ENCODE peak calls at places on chromosomes 3 and 15, in six cellular contexts. H is neural crest cell, A is body of pancreas, P is BJ, M is colonic mucosa, O is fibroblast of pulmonary artery. U is an unnamed sample.

GRCh38 chr15:38176155-38176554 is 76.5 kb upstream of the SPRED1 start:
- DNase-seq in O (peak; percentile 77), M (no peak), A (no peak), P (no peak), H (no peak), U (peak; percentile 27)

GRCh38 chr15:33402640-33403039 is 91.9 kb downstream of the RYR3 start:
- DNase-seq in A (no peak), H (no peak), P (no peak), M (no peak), O (no peak), U (no peak)

GRCh38 chr3:194908972-194909371 is 223.3 kb downstream of the FAM43A start:
- DNase-seq in A (no peak), M (no peak), O (no peak), H (no peak), P (no peak), U (no peak)

GRCh38 chr15:30992465-30992864 is 1.0 kb upstream of the MTMR10 start:
- DNase-seq in H (no peak), P (no peak), A (no peak), M (no peak), O (no peak), U (no peak)

GRCh38 chr15:96551196-96551595 is 220.7 kb downstream of the NR2F2 start:
- DNase-seq in M (no peak), P (no peak), O (no peak), A (no peak), H (no peak), U (no peak)

GRCh38 chr15:20358066-20358780 is 183.4 kb downstream of the GOLGA6L6 start:
- DNase-seq in O (no peak), A (no peak), M (no peak), P (no peak), H (no peak), U (no peak)

GRCh38 chr15:41394924-41395323 is 7.4 kb downstream of the NDUFAF1 start:
- DNase-seq in A (no peak), P (no peak), O (no peak), H (no peak), M (no peak), U (peak; percentile 49)

GRCh38 chr3:30516238-30516637 is 90.2 kb upstream of the TGFBR2 start:
- DNase-seq in H (no peak), O (peak; percentile 62), P (no peak), A (no peak), M (no peak), U (peak; percentile 88)

GRCh38 chr15:84620626-84621025 is 19.8 kb downstream of the ZSCAN2 start:
- DNase-seq in P (no peak), M (no peak), O (no peak), H (no peak), A (no peak), U (no peak)

GRCh38 chr3:11382146-11382545 is 109.9 kb downstream of the ATG7 start:
- DNase-seq in P (no peak), O (no peak), H (no peak), M (no peak), A (no peak), U (no peak)

GRCh38 chr15:93610944-93611343 is 521.9 kb upstream of the RGMA start:
- DNase-seq in H (no peak), O (no peak), P (no peak), A (no peak), M (no peak), U (no peak)

GRCh38 chr15:34892963-34893591 is 76.5 kb downstream of the AQR start:
- DNase-seq in P (no peak), A (no peak), O (no peak), M (no peak), H (no peak), U (no peak)

GRCh38 chr3:70829101-70829500 is 516.7 kb upstream of the MDFIC2 start:
- DNase-seq in A (no peak), O (peak; percentile 89), P (no peak), M (no peak), H (no peak), U (peak; percentile 75)

GRCh38 chr15:99384992-99385669 is 133.8 kb downstream of the LRRC28 start:
- DNase-seq in O (no peak), H (no peak), M (no peak), A (no peak), P (no peak), U (no peak)

GRCh38 chr3:178393833-178394232 is 142.4 kb upstream of the KCNMB2 start:
- DNase-seq in M (no peak), A (no peak), O (peak; percentile 83), P (peak; percentile 35), H (no peak), U (peak; percentile 77)

GRCh38 chr3:16936233-16936632 is 51.5 kb downstream of the PLCL2 start:
- DNase-seq in P (no peak), A (no peak), H (no peak), O (no peak), M (no peak), U (no peak)

GRCh38 chr3:377158-377561 is 180.6 kb downstream of the CHL1 start:
- DNase-seq in A (no peak), H (no peak), M (no peak), P (no peak), O (peak; percentile 18), U (peak; percentile 11)

GRCh38 chr15:52528465-52529288 is at the start of gene MYO5A:
- DNase-seq in H (peak; percentile 68), P (no peak), O (peak; percentile 69), M (peak; percentile 60), A (peak; percentile 63), U (peak; percentile 76)

GRCh38 chr3:171602072-171602471 is 141.9 kb upstream of the TNIK start:
- DNase-seq in A (no peak), M (no peak), O (no peak), P (no peak), H (no peak), U (no peak)

GRCh38 chr3:194030372-194030771 is 105.6 kb upstream of the HES1 start:
- DNase-seq in P (no peak), A (peak; percentile 90), H (no peak), M (peak; percentile 64), O (no peak), U (no peak)

U was measured in lung microvascular endothelial cell.